ENCODE peak calls at places on chromosome 12, in four cellular contexts. One of them, this sample, is unnamed.
A peak's percentile ranks its signal among the peaks of the same experiment; 100 is the strongest.

GRCh38 chr12:90575995-90576394 is 379.0 kb downstream of the CCER1 start:
- DNase-seq in HEK293T: no peak
- DNase-seq in K562: no peak
- DNase-seq in HepG2: no peak
- DNase-seq in this sample: no peak

GRCh38 chr12:102372112-102372511 is 108.3 kb downstream of the IGF1 start:
- DNase-seq in HEK293T: no peak
- DNase-seq in K562: no peak
- DNase-seq in HepG2: no peak
- DNase-seq in this sample: no peak

GRCh38 chr12:126895946-126896520 is 1370.9 kb upstream of the TMEM132C start:
- DNase-seq in HEK293T: no peak
- DNase-seq in K562: no peak
- DNase-seq in HepG2: no peak
- DNase-seq in this sample: no peak

GRCh38 chr12:51421266-51421884 is 3.3 kb upstream of the SLC4A8 start:
- DNase-seq in HEK293T: peak; percentile 72
- DNase-seq in K562: peak; percentile 44
- DNase-seq in HepG2: peak; percentile 48
- DNase-seq in this sample: peak; percentile 57

GRCh38 chr12:109433618-109434017 is 43.5 kb downstream of the KCTD10 start:
- DNase-seq in HEK293T: peak; percentile 66
- DNase-seq in K562: peak; percentile 65
- DNase-seq in HepG2: no peak
- DNase-seq in this sample: peak; percentile 64

GRCh38 chr12:38175538-38175937 is 141.0 kb upstream of the ALG10B start:
- DNase-seq in HEK293T: no peak
- DNase-seq in K562: no peak
- DNase-seq in HepG2: no peak
- DNase-seq in this sample: no peak

GRCh38 chr12:132465269-132466190 is 24.4 kb upstream of the FBRSL1 start:
- DNase-seq in HEK293T: no peak
- DNase-seq in K562: no peak
- DNase-seq in HepG2: no peak
- DNase-seq in this sample: no peak

GRCh38 chr12:16329594-16329993 is 17.9 kb upstream of the MGST1 start:
- DNase-seq in HEK293T: no peak
- DNase-seq in K562: no peak
- DNase-seq in HepG2: no peak
- DNase-seq in this sample: no peak

GRCh38 chr12:90543393-90543792 is 411.6 kb downstream of the CCER1 start:
- DNase-seq in HEK293T: no peak
- DNase-seq in K562: no peak
- DNase-seq in HepG2: no peak
- DNase-seq in this sample: no peak

GRCh38 chr12:70243510-70244331 is 488 bp downstream of the CNOT2 start:
- DNase-seq in HEK293T: peak; percentile 68
- DNase-seq in K562: peak; percentile 83
- DNase-seq in HepG2: peak; percentile 43
- DNase-seq in this sample: peak; percentile 54

GRCh38 chr12:110704750-110705149 is 15.8 kb upstream of the HVCN1 start:
- DNase-seq in HEK293T: no peak
- DNase-seq in K562: no peak
- DNase-seq in HepG2: peak; percentile 68
- DNase-seq in this sample: peak; percentile 42

GRCh38 chr12:57242329-57242690 is 8.7 kb downstream of the STAC3 start:
- DNase-seq in HEK293T: no peak
- DNase-seq in K562: no peak
- DNase-seq in HepG2: no peak
- DNase-seq in this sample: no peak

GRCh38 chr12:42238240-42239140 is at the start of gene YAF2:
- DNase-seq in HEK293T: peak; percentile 92
- DNase-seq in K562: peak; percentile 94
- DNase-seq in HepG2: peak; percentile 74
- DNase-seq in this sample: peak; percentile 79

GRCh38 chr12:51953011-51953568 is 1.6 kb downstream of the ACVR1B start:
- DNase-seq in HEK293T: no peak
- DNase-seq in K562: no peak
- DNase-seq in HepG2: no peak
- DNase-seq in this sample: no peak

GRCh38 chr12:98754095-98754494 is 109.0 kb downstream of the APAF1 start:
- DNase-seq in HEK293T: no peak
- DNase-seq in K562: peak; percentile 38
- DNase-seq in HepG2: peak; percentile 67
- DNase-seq in this sample: no peak

GRCh38 chr12:94074216-94074969 is 74.0 kb upstream of the PLXNC1 start:
- DNase-seq in HEK293T: no peak
- DNase-seq in K562: no peak
- DNase-seq in HepG2: no peak
- DNase-seq in this sample: no peak

GRCh38 chr12:94078138-94078723 is 70.1 kb upstream of the PLXNC1 start:
- DNase-seq in HEK293T: no peak
- DNase-seq in K562: no peak
- DNase-seq in HepG2: peak; percentile 78
- DNase-seq in this sample: no peak

GRCh38 chr12:94073441-94074051 is 74.8 kb upstream of the PLXNC1 start:
- DNase-seq in HEK293T: no peak
- DNase-seq in K562: no peak
- DNase-seq in HepG2: no peak
- DNase-seq in this sample: no peak

GRCh38 chr12:94077209-94077608 is 71.2 kb upstream of the PLXNC1 start:
- DNase-seq in HEK293T: no peak
- DNase-seq in K562: no peak
- DNase-seq in HepG2: no peak
- DNase-seq in this sample: no peak

DNA sequence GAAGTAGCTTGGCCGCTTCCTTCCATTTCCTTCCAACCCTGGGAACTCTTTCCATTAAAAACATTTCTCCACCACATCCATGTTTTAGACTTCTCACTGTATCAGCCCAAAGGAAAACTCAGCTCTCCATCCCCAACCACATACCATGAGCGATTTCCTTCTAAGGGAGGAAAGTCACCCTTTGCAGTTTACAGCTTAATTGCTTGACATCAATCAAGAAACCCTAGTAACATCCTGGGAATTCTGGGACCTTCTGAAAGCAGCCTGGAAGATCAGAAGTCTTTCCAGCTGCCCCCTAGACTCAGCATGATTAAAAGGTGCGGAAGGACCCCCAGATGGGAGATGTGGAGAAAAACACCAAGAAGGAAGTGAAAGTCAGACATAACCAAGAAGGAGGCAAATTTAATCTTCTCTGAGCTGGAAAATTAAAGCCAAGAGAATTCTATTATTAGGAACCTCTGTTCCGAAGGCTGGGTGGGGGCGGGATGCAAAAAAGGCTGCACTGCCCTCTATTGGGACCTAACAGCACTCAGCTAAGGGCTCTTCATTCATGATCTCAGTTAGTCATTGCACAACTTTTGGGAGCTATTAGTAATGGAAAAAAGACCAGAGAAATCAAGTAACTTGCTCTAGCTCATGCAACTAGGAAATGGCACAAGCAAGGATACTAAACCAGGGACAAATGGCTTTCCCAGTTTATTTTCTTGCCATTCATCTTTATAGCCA is 73.2 kb upstream of the PLXNC1 start:
- DNase-seq in HEK293T: peak; percentile 68
- DNase-seq in K562: peak; percentile 15
- DNase-seq in HepG2: peak; percentile 60
- DNase-seq in this sample: no peak
- TF ChIP-seq ELF4 in HEK293T: no peak
- TF ChIP-seq ELF4 in K562: no peak
- TF ChIP-seq ELF4 in HepG2: no peak
- TF ChIP-seq ELF4 in this sample: no peak

GRCh38 chr12:71710276-71711125 is 24.6 kb downstream of the TMEM19 start:
- DNase-seq in HEK293T: no peak
- DNase-seq in K562: no peak
- DNase-seq in HepG2: peak; percentile 34
- DNase-seq in this sample: no peak
- TF ChIP-seq ELF4 in HEK293T: no peak
- TF ChIP-seq ELF4 in K562: no peak
- TF ChIP-seq ELF4 in HepG2: no peak
- TF ChIP-seq ELF4 in this sample: no peak

DNA sequence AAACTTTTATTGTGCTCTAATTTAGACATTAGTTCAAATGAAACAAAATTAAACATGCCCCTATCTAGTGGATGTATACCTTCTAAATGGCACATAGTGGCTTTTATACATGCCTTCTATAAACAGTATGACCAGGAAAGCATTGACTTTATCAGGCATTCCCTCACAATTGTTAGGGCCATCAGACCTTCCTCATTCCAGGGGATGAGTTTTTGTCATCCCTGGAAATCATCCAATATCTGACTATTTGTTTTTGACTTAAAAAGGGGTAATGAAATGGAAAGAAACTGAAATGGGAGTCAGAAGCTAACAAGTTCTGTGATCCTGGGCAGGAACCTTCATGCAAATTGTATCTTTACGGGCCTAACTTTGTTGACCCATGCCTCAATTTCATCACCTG is 58.0 kb downstream of the BICDL1 start:
- DNase-seq in HEK293T: no peak
- DNase-seq in K562: no peak
- DNase-seq in HepG2: peak; percentile 32
- DNase-seq in this sample: no peak
- TF ChIP-seq ELF4 in HEK293T: no peak
- TF ChIP-seq ELF4 in K562: no peak
- TF ChIP-seq ELF4 in HepG2: no peak
- TF ChIP-seq ELF4 in this sample: no peak

DNA sequence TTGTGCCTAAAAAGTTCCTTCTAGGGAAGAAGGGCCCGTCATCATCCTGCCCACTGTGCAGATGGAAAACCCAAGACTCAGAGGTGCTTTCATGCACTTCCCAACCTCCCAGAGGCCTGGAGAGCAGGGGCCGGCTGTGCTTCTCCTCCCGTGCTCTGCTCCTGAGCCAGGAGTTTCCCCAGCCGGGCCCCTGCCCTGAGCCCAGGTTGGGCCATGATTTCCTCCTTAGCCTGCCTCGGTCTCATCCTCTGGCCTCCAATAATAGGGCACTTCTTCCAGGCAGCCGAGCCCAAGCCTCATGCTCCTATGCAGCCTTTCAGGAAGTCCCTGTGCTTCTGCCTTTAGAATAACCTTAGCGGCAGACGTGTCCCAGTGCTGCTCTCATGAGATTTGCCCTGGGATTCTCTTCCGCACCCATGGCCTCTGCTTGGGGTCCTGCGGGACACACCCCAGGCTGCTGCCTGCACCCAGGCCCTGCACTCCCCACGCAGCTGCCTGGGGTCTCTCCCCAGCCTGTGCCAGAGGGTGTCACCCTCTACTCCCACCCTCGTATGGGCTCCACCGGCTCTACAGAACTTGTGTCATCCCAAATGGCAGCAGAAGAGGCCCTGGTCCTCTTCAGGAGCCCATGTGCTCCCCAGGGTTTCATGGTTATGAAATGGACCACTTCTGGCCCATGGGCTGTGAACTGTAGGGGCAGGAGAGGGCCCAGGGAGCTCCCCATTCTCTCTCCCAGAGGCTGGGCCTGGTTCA is 359.3 kb downstream of the ADGRD1 start:
- DNase-seq in HEK293T: no peak
- DNase-seq in K562: no peak
- DNase-seq in HepG2: no peak
- DNase-seq in this sample: no peak
- TF ChIP-seq ELF4 in HEK293T: no peak
- TF ChIP-seq ELF4 in K562: no peak
- TF ChIP-seq ELF4 in HepG2: no peak
- TF ChIP-seq ELF4 in this sample: no peak

DNA sequence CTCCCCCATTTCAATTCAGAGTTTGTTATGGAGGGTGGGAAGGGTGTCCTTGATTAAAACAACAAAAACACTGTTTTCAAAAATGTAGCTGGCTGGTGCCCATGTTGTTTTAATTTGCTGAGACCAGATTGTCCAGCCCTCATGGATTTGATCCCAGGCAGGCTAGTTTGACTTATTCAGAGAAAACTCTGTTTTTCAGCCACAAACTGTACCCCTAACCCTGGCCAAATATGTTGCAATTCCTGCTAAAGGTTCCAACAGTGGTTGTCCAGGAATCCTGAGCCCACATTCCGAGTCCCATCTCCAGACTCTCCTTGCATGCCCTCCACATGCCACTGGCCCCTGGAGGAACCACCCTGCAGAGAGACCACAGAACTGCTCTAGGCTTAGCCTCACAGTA is 36.0 kb downstream of the MAP1LC3B2 start:
- DNase-seq in HEK293T: no peak
- DNase-seq in K562: no peak
- DNase-seq in HepG2: no peak
- DNase-seq in this sample: no peak
- TF ChIP-seq ELF4 in HEK293T: no peak
- TF ChIP-seq ELF4 in K562: no peak
- TF ChIP-seq ELF4 in HepG2: no peak
- TF ChIP-seq ELF4 in this sample: no peak

GRCh38 chr12:77888611-77889010 is 57.9 kb downstream of the NAV3 start:
- DNase-seq in HEK293T: no peak
- DNase-seq in K562: no peak
- DNase-seq in HepG2: peak; percentile 27
- DNase-seq in this sample: no peak
- TF ChIP-seq ELF4 in HEK293T: no peak
- TF ChIP-seq ELF4 in K562: no peak
- TF ChIP-seq ELF4 in HepG2: no peak
- TF ChIP-seq ELF4 in this sample: no peak

DNA sequence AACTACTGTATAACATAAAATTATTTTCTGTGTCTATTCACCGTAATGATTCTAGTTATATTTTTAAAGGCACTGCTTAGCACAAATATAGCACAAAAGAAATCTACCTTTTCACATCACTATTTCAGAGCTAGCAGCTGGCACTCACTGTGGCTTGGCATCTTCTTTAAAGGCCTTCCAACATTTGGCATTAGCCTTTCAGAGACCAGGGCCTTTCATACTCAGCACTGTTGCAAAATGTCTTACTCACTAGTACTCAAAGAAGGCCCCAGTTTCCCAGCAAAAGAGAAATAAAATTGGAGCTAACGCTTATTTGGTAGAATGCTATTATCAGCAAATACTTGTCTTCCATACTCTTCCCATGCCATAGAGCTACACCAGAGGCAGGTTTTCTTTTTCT is 238.4 kb downstream of the MED13L start:
- DNase-seq in HEK293T: no peak
- DNase-seq in K562: no peak
- DNase-seq in HepG2: no peak
- DNase-seq in this sample: no peak
- TF ChIP-seq ELF4 in HEK293T: no peak
- TF ChIP-seq ELF4 in K562: no peak
- TF ChIP-seq ELF4 in HepG2: no peak
- TF ChIP-seq ELF4 in this sample: no peak